ENCODE peak calls at places on chromosomes 12 and 14, in five cellular contexts. One of them, this sample, is unnamed.

GRCh38 chr12:51972849-51973273 is 21.4 kb downstream of the ACVR1B start:
- DNase-seq in cardiac muscle cell: peak
- DNase-seq in OCI-LY7: no peak
- DNase-seq in LNCaP clone FGC: no peak
- DNase-seq in foreskin fibroblast: no peak
- DNase-seq in this sample: no peak

GRCh38 chr12:67358686-67359374 is 89.7 kb downstream of the CAND1 start:
- DNase-seq in foreskin fibroblast: peak
- DNase-seq in LNCaP clone FGC: no peak
- DNase-seq in OCI-LY7: no peak
- DNase-seq in cardiac muscle cell: peak
- DNase-seq in this sample: peak

GRCh38 chr14:90535556-90535930 is 138.7 kb downstream of the CALM1 start:
- DNase-seq in foreskin fibroblast: no peak
- DNase-seq in LNCaP clone FGC: no peak
- DNase-seq in cardiac muscle cell: no peak
- DNase-seq in OCI-LY7: no peak
- DNase-seq in this sample: no peak

GRCh38 chr14:90627478-90627877 is 188.8 kb downstream of the TTC7B start:
- DNase-seq in LNCaP clone FGC: no peak
- DNase-seq in foreskin fibroblast: no peak
- DNase-seq in OCI-LY7: no peak
- DNase-seq in cardiac muscle cell: no peak
- DNase-seq in this sample: no peak

GRCh38 chr14:32203928-32204357 is 874 bp upstream of the RNU6-8 start:
- DNase-seq in OCI-LY7: no peak
- DNase-seq in foreskin fibroblast: no peak
- DNase-seq in cardiac muscle cell: peak
- DNase-seq in LNCaP clone FGC: no peak
- DNase-seq in this sample: no peak

GRCh38 chr12:69687390-69687789 is 11.7 kb downstream of the BEST3 start:
- DNase-seq in foreskin fibroblast: no peak
- DNase-seq in cardiac muscle cell: peak
- DNase-seq in LNCaP clone FGC: no peak
- DNase-seq in OCI-LY7: no peak
- DNase-seq in this sample: no peak

GRCh38 chr12:49489720-49490119 is 49.1 kb upstream of the KCNH3 start:
- DNase-seq in OCI-LY7: no peak
- DNase-seq in cardiac muscle cell: peak
- DNase-seq in LNCaP clone FGC: no peak
- DNase-seq in foreskin fibroblast: no peak
- DNase-seq in this sample: no peak

GRCh38 chr14:61472801-61473376 is 151.5 kb downstream of the PRKCH start:
- DNase-seq in OCI-LY7: peak
- DNase-seq in LNCaP clone FGC: no peak
- DNase-seq in foreskin fibroblast: peak
- DNase-seq in cardiac muscle cell: peak
- DNase-seq in this sample: no peak

GRCh38 chr14:64234877-64235651 is 59.1 kb downstream of the ESR2 start:
- DNase-seq in OCI-LY7: peak
- DNase-seq in LNCaP clone FGC: no peak
- DNase-seq in cardiac muscle cell: peak
- DNase-seq in foreskin fibroblast: no peak
- DNase-seq in this sample: no peak

DNA sequence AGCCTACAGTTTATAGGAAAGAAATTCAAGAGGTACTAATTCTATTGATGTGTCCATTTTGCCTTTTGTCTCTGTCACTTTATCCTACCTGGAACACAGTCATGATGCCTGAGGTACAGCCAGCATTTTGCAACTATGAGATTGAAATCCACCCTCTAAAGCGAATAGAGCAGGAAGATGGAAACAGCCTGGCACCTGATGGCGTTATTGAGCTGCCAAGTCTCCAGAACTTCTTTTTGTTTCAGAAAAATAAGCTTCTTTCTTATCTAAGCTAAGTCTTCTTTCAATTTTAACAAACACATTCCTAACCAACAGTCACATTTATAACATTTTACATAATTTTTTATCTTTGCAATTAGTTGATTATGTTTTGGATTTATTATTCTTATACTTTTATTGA is 182.1 kb downstream of the PAWR start:
- DNase-seq in foreskin fibroblast: no peak
- DNase-seq in LNCaP clone FGC: no peak
- DNase-seq in OCI-LY7: no peak
- DNase-seq in cardiac muscle cell: no peak
- DNase-seq in this sample: no peak
- TF ChIP-seq CTCF in foreskin fibroblast: no peak
- TF ChIP-seq CTCF in LNCaP clone FGC: peak
- TF ChIP-seq CTCF in OCI-LY7: no peak
- TF ChIP-seq CTCF in cardiac muscle cell: no peak
- TF ChIP-seq CTCF in this sample: no peak

GRCh38 chr12:12172106-12172511 is 94.7 kb downstream of the LRP6 start:
- DNase-seq in foreskin fibroblast: peak
- DNase-seq in cardiac muscle cell: peak
- DNase-seq in OCI-LY7: no peak
- DNase-seq in LNCaP clone FGC: peak
- DNase-seq in this sample: no peak
- TF ChIP-seq CTCF in foreskin fibroblast: no peak
- TF ChIP-seq CTCF in cardiac muscle cell: no peak
- TF ChIP-seq CTCF in OCI-LY7: no peak
- TF ChIP-seq CTCF in LNCaP clone FGC: no peak
- TF ChIP-seq CTCF in this sample: no peak

GRCh38 chr12:22231078-22231477 is 103.4 kb downstream of the ST8SIA1 start:
- DNase-seq in LNCaP clone FGC: no peak
- DNase-seq in OCI-LY7: no peak
- DNase-seq in cardiac muscle cell: no peak
- DNase-seq in foreskin fibroblast: no peak
- DNase-seq in this sample: no peak

GRCh38 chr12:22230280-22230794 is 104.2 kb downstream of the ST8SIA1 start:
- DNase-seq in foreskin fibroblast: no peak
- DNase-seq in LNCaP clone FGC: no peak
- DNase-seq in OCI-LY7: no peak
- DNase-seq in cardiac muscle cell: no peak
- DNase-seq in this sample: peak

GRCh38 chr12:22234561-22234960 is 99.9 kb downstream of the ST8SIA1 start:
- DNase-seq in cardiac muscle cell: peak
- DNase-seq in foreskin fibroblast: peak
- DNase-seq in OCI-LY7: no peak
- DNase-seq in LNCaP clone FGC: no peak
- DNase-seq in this sample: peak

GRCh38 chr12:22229652-22230279 is 104.7 kb downstream of the ST8SIA1 start:
- DNase-seq in cardiac muscle cell: no peak
- DNase-seq in LNCaP clone FGC: no peak
- DNase-seq in foreskin fibroblast: no peak
- DNase-seq in OCI-LY7: no peak
- DNase-seq in this sample: peak

GRCh38 chr12:22231836-22232235 is 102.7 kb downstream of the ST8SIA1 start:
- DNase-seq in foreskin fibroblast: no peak
- DNase-seq in LNCaP clone FGC: no peak
- DNase-seq in cardiac muscle cell: peak
- DNase-seq in OCI-LY7: no peak
- DNase-seq in this sample: no peak
- TF ChIP-seq CTCF in foreskin fibroblast: no peak
- TF ChIP-seq CTCF in LNCaP clone FGC: no peak
- TF ChIP-seq CTCF in cardiac muscle cell: peak
- TF ChIP-seq CTCF in OCI-LY7: no peak
- TF ChIP-seq CTCF in this sample: peak

DNA sequence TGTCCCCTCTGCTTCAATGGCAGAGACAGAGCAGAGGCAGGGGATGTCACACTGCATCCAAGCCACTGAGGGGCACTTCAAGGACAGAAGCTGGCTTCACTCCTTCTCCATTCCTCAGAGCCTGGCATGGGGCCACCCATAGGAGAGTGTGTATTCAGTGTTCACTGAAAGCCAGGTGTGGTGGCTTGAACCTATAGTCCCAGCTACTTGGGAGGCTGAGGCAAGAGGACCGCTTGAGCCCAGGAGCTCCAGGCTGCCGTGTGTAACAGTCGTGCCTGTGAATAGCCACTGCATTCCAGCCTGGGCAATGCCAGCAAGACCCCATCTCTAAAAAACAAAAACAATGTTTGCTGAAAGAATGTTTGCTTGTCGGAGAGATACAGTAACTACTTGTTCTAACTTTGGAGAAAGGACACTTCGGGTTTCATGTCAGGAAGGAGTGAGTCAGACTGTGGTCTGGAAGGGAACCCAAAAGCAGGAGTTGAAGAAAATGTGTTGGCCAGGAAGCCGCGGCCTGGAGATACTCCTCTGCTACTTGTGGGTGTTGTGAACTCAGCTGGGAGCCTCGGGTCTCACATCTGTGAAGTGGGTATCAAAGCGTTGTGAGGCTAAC is 43.4 kb downstream of the ELK3 start:
- DNase-seq in foreskin fibroblast: peak
- DNase-seq in LNCaP clone FGC: no peak
- DNase-seq in OCI-LY7: no peak
- DNase-seq in cardiac muscle cell: peak
- DNase-seq in this sample: peak
- TF ChIP-seq CTCF in foreskin fibroblast: no peak
- TF ChIP-seq CTCF in LNCaP clone FGC: no peak
- TF ChIP-seq CTCF in OCI-LY7: no peak
- TF ChIP-seq CTCF in cardiac muscle cell: no peak
- TF ChIP-seq CTCF in this sample: no peak

DNA sequence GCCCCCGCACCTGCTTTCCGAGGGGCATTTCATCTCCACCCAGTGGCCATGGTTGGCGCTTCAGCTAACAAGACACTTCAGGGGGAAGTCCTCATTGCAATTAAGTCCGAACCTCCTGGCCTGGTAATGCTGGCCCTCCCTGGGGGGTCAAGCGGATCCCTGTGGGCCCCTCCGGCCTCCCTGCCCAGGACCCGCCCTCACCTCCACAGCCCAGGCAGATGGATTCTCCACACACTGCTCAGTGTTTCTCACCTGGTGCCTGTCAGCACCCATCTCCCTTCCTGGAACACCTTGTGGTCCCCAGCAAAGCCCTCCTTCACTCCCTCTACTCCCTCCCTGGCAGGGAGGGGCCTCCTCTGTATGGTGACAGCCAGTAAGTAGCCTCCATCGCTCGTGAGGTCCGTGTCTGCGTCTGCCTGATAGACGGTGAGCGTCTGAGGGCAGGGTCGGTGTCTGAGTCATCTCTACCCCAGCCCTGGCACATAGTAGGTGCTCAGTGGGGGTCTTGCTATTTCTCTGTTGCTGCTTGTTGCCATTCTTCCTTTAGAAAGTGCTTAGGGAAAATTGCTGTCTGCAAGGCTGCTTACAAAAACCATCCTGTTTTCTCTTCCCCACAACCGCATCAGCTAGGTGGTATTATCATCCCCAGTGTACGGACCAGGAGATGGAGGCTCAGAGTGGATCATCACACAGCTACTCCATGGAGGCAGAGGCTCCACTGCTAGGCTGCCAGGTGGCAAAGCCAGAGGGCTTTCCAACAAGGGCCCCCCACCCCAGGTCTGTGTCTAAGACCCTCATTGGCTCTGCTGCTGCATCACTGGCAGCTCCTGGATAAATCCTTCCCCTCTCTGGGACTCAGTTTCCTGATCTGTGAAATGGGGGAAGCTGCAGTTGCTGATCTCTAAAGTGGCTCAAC is 39.7 kb upstream of the EML1 start:
- DNase-seq in LNCaP clone FGC: no peak
- DNase-seq in foreskin fibroblast: no peak
- DNase-seq in cardiac muscle cell: no peak
- DNase-seq in OCI-LY7: no peak
- DNase-seq in this sample: no peak
- TF ChIP-seq CTCF in LNCaP clone FGC: no peak
- TF ChIP-seq CTCF in foreskin fibroblast: no peak
- TF ChIP-seq CTCF in cardiac muscle cell: no peak
- TF ChIP-seq CTCF in OCI-LY7: peak
- TF ChIP-seq CTCF in this sample: no peak

GRCh38 chr12:55822228-55822627 is 4.4 kb downstream of the ORMDL2 start:
- DNase-seq in cardiac muscle cell: no peak
- DNase-seq in OCI-LY7: no peak
- DNase-seq in LNCaP clone FGC: no peak
- DNase-seq in foreskin fibroblast: no peak
- DNase-seq in this sample: no peak
- TF ChIP-seq CTCF in cardiac muscle cell: peak
- TF ChIP-seq CTCF in OCI-LY7: peak
- TF ChIP-seq CTCF in LNCaP clone FGC: peak
- TF ChIP-seq CTCF in foreskin fibroblast: peak
- TF ChIP-seq CTCF in this sample: peak

GRCh38 chr12:111244673-111245072 is 124.2 kb downstream of the PHETA1 start:
- DNase-seq in LNCaP clone FGC: no peak
- DNase-seq in cardiac muscle cell: no peak
- DNase-seq in foreskin fibroblast: no peak
- DNase-seq in OCI-LY7: no peak
- DNase-seq in this sample: no peak

GRCh38 chr12:111238075-111238734 is 130.7 kb downstream of the PHETA1 start:
- DNase-seq in OCI-LY7: no peak
- DNase-seq in LNCaP clone FGC: peak
- DNase-seq in cardiac muscle cell: no peak
- DNase-seq in foreskin fibroblast: no peak
- DNase-seq in this sample: no peak

GRCh38 chr12:111242190-111242589 is 126.7 kb downstream of the PHETA1 start:
- DNase-seq in OCI-LY7: no peak
- DNase-seq in cardiac muscle cell: no peak
- DNase-seq in LNCaP clone FGC: no peak
- DNase-seq in foreskin fibroblast: no peak
- DNase-seq in this sample: no peak

GRCh38 chr12:111245701-111246476 is 123.0 kb downstream of the PHETA1 start:
- DNase-seq in foreskin fibroblast: no peak
- DNase-seq in LNCaP clone FGC: no peak
- DNase-seq in cardiac muscle cell: no peak
- DNase-seq in OCI-LY7: no peak
- DNase-seq in this sample: no peak

DNA sequence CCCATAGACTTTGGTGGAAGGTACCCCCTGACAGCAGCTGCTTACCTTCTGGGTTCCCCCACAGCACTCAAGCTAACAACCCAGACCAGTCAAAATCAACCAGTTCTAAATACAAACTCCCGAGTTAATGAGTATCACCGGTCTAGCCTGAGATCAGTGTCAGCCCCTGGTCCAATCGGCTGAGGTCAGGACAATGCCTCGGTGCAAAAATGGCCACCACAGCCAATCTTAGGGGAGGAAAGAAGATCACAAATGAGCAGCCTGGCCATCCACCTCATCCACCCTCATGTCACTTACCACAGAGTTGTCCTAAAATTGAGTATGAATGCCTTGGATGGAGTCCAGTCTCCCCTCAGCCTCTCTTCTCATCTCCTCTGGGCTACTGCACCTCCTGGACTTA is 128.5 kb downstream of the PHETA1 start:
- DNase-seq in OCI-LY7: no peak
- DNase-seq in cardiac muscle cell: no peak
- DNase-seq in LNCaP clone FGC: no peak
- DNase-seq in foreskin fibroblast: no peak
- DNase-seq in this sample: no peak
- TF ChIP-seq CTCF in OCI-LY7: no peak
- TF ChIP-seq CTCF in cardiac muscle cell: no peak
- TF ChIP-seq CTCF in LNCaP clone FGC: no peak
- TF ChIP-seq CTCF in foreskin fibroblast: no peak
- TF ChIP-seq CTCF in this sample: no peak